ENCODE peak calls at places on chromosome 14, in four cellular contexts. One of them, this sample, is unnamed.

GRCh38 chr14:42994001-42994736 is 1387.5 kb downstream of the LRFN5 start:
- DNase-seq in GM12878: no peak
- DNase-seq in K562: no peak
- DNase-seq in endothelial cell of umbilical vein: no peak
- DNase-seq in this sample: peak; percentile 79

GRCh38 chr14:75450381-75451276 is 22.8 kb downstream of the JDP2 start:
- DNase-seq in endothelial cell of umbilical vein: peak; percentile 45
- DNase-seq in GM12878: no peak
- DNase-seq in K562: no peak
- DNase-seq in this sample: peak; percentile 40

GRCh38 chr14:87896393-87897380 is 96.3 kb downstream of the GALC start:
- DNase-seq in GM12878: no peak
- DNase-seq in K562: peak; percentile 41
- DNase-seq in endothelial cell of umbilical vein: peak; percentile 46
- DNase-seq in this sample: peak; percentile 56

GRCh38 chr14:103398427-103399195 is 13.4 kb downstream of the MARK3 start:
- DNase-seq in K562: no peak
- DNase-seq in endothelial cell of umbilical vein: peak; percentile 27
- DNase-seq in GM12878: no peak
- DNase-seq in this sample: peak; percentile 61

GRCh38 chr14:52706286-52706685 is 714 bp upstream of the PSMC6 start:
- DNase-seq in endothelial cell of umbilical vein: peak; percentile 50
- DNase-seq in K562: peak; percentile 39
- DNase-seq in GM12878: no peak
- DNase-seq in this sample: peak; percentile 10

GRCh38 chr14:101374373-101375338 is 186.6 kb upstream of the DIO3 start:
- DNase-seq in GM12878: no peak
- DNase-seq in endothelial cell of umbilical vein: no peak
- DNase-seq in K562: no peak
- DNase-seq in this sample: no peak

GRCh38 chr14:94640721-94641631 is 28.8 kb downstream of the SERPINA3 start:
- DNase-seq in endothelial cell of umbilical vein: no peak
- DNase-seq in K562: no peak
- DNase-seq in GM12878: no peak
- DNase-seq in this sample: no peak

GRCh38 chr14:55240526-55241178 is 30.6 kb upstream of the FBXO34 start:
- DNase-seq in K562: no peak
- DNase-seq in GM12878: no peak
- DNase-seq in endothelial cell of umbilical vein: no peak
- DNase-seq in this sample: peak; percentile 89

GRCh38 chr14:97262336-97262735 is 465.2 kb downstream of the VRK1 start:
- DNase-seq in endothelial cell of umbilical vein: no peak
- DNase-seq in K562: no peak
- DNase-seq in GM12878: no peak
- DNase-seq in this sample: no peak

GRCh38 chr14:36344211-36344610 is 23.8 kb upstream of the MBIP start:
- DNase-seq in GM12878: no peak
- DNase-seq in endothelial cell of umbilical vein: no peak
- DNase-seq in K562: no peak
- DNase-seq in this sample: peak; percentile 10

GRCh38 chr14:61280092-61280525 is 1.0 kb downstream of the TMEM30B start:
- DNase-seq in GM12878: no peak
- DNase-seq in endothelial cell of umbilical vein: no peak
- DNase-seq in K562: no peak
- DNase-seq in this sample: no peak

GRCh38 chr14:91649930-91650329 is 82.0 kb downstream of the CATSPERB start:
- DNase-seq in K562: no peak
- DNase-seq in endothelial cell of umbilical vein: peak; percentile 57
- DNase-seq in GM12878: no peak
- DNase-seq in this sample: peak; percentile 49

GRCh38 chr14:40784860-40785259 is 821.8 kb upstream of the LRFN5 start:
- DNase-seq in endothelial cell of umbilical vein: no peak
- DNase-seq in K562: no peak
- DNase-seq in GM12878: no peak
- DNase-seq in this sample: no peak

GRCh38 chr14:43308411-43308810 is 1198.7 kb downstream of the FSCB start:
- DNase-seq in K562: no peak
- DNase-seq in GM12878: no peak
- DNase-seq in endothelial cell of umbilical vein: no peak
- DNase-seq in this sample: no peak

GRCh38 chr14:20680363-20680762 is 4.0 kb upstream of the RNASE4 start:
- DNase-seq in GM12878: no peak
- DNase-seq in endothelial cell of umbilical vein: no peak
- DNase-seq in K562: no peak
- DNase-seq in this sample: no peak
- H3K9ac ChIP-seq in GM12878: peak overlapping the region; percentile 93
- H3K9ac ChIP-seq in endothelial cell of umbilical vein: no peak overlapping the region
- H3K9ac ChIP-seq in K562: peak overlapping the region; percentile 51
- H3K9ac ChIP-seq in this sample: no peak overlapping the region

DNA sequence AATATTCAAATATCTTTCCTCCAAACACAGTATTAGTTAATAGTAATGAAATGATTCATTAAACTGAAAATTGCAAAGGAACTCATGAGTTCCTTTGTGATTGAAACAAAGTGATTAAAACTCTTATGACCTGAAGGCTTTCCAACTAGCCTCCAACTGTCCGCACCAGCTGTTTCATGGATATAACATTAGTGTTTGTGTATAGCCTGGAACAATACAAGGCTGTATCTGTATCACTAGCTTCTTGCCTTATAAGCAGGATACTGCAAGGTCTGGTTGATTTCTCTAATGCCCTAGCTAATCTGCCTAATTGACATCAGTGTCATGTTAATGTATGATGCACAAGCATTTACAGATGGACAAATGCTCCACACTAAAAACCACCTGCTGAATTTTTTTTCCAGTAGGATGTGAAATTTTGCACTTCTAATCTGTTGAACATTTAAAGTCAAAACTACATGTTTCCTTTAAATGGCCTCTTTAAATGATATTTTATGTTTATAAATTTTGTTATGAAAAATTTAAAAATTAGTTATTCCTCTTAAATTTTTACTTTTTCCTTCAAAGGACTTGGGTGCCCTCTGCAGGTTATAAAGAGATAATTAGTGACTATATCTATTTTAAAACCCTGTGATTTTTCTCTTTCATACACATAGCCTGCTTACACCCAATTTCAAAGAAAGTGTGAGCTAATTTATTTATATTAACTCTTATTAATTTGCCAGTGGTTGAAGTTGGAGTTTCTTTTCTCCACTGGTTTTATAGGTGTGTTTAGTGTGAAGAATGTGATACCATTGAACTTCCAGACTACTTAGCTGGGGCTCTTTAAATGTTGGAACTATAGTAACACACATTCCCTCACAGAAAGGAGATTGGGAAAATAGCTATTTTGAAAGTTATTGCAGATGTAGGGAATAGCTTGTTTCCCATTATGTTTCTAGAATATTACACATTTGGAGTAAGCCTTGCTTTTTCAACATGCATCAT is 25.4 kb downstream of the AP5M1 start:
- DNase-seq in endothelial cell of umbilical vein: peak; percentile 34
- DNase-seq in K562: no peak
- DNase-seq in GM12878: no peak
- DNase-seq in this sample: peak; percentile 35
- H3K4me2 ChIP-seq in endothelial cell of umbilical vein: no peak overlapping the region
- H3K4me2 ChIP-seq in K562: no peak overlapping the region
- H3K4me2 ChIP-seq in GM12878: no peak overlapping the region
- H3K4me2 ChIP-seq in this sample: no peak overlapping the region

GRCh38 chr14:80358112-80358511 is 146.8 kb upstream of the DIO2 start:
- DNase-seq in K562: no peak
- DNase-seq in GM12878: no peak
- DNase-seq in endothelial cell of umbilical vein: no peak
- DNase-seq in this sample: no peak

GRCh38 chr14:80350707-80351106 is 139.4 kb upstream of the DIO2 start:
- DNase-seq in GM12878: no peak
- DNase-seq in K562: no peak
- DNase-seq in endothelial cell of umbilical vein: no peak
- DNase-seq in this sample: peak; percentile 52

DNA sequence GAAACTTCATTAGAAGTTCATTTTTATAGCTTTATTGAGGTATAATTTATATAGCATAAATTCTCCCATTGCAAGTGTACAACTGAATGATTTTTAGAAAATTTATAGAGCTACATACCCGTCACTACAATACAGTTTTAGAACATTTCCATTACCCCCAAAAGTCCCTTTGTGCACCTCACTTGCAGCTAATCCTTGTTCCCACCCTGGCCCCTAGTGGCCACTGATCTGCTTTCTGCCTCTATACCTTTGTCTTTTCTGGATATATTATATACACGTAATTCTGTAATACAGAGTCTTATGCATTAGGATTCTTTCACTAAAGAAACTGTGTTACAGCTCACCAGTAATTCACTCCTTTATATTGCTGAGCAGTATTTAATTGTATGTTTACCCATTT is 145.1 kb upstream of the DIO2 start:
- DNase-seq in endothelial cell of umbilical vein: peak; percentile 27
- DNase-seq in GM12878: no peak
- DNase-seq in K562: no peak
- DNase-seq in this sample: peak; percentile 40
- TF ChIP-seq FOS in endothelial cell of umbilical vein: no peak
- TF ChIP-seq FOS in GM12878: no peak
- TF ChIP-seq FOS in K562: no peak
- TF ChIP-seq FOS in this sample: no peak

DNA sequence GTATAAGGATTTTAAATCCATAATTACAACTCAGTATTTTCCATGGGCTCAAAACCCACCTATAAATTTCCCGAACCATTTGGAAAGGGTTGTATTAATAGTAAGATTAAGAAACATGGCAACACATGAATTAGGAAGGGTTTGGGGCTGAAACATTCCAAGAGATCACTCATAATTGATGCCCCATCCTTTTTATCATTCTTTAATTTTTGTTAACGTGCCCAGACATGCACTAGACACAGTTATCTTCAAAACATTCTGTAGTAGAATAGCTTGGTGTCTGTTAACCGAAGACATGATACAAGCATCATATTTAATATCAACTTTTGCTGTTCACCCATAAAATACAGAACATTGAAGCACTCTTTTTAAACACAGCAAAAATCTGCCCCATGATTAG is 106.8 kb upstream of the FRMD6 start:
- DNase-seq in GM12878: no peak
- DNase-seq in K562: no peak
- DNase-seq in endothelial cell of umbilical vein: no peak
- DNase-seq in this sample: no peak
- H3K9ac ChIP-seq in GM12878: no peak overlapping the region
- H3K9ac ChIP-seq in K562: no peak overlapping the region
- H3K9ac ChIP-seq in endothelial cell of umbilical vein: no peak overlapping the region
- H3K9ac ChIP-seq in this sample: no peak overlapping the region

GRCh38 chr14:68585690-68586089 is 207.2 kb downstream of the ZFP36L1 start:
- DNase-seq in endothelial cell of umbilical vein: no peak
- DNase-seq in K562: no peak
- DNase-seq in GM12878: no peak
- DNase-seq in this sample: peak; percentile 11
- H3K4me2 ChIP-seq in endothelial cell of umbilical vein: no peak overlapping the region
- H3K4me2 ChIP-seq in K562: no peak overlapping the region
- H3K4me2 ChIP-seq in GM12878: no peak overlapping the region
- H3K4me2 ChIP-seq in this sample: no peak overlapping the region